ENCODE peak calls at places on chromosome 20, in eight cellular contexts. X is uterus; L is CD4-positive, CD25-positive, alpha-beta regulatory T cell; Z is mesenchymal stem cell; H is tibial artery; I is ovary; N is effector memory CD4-positive, alpha-beta T cell; V is breast epithelium. E is an unnamed sample.

GRCh38 chr20:33111306-33111705 is 31.9 kb downstream of the BPIFB4 start:
- DNase-seq in X (no peak), L (no peak), Z (no peak), H (no peak), I (no peak), N (no peak), V (no peak), E (no peak)

GRCh38 chr20:8260837-8261241 is 128.8 kb downstream of the PLCB1 start:
- DNase-seq in X (no peak), L (no peak), Z (no peak), H (no peak), I (no peak), N (no peak), V (no peak), E (no peak)

GRCh38 chr20:20440473-20440872 is 72.6 kb downstream of the INSM1 start:
- DNase-seq in X (no peak), L (no peak), Z (no peak), H (no peak), I (no peak), N (no peak), V (no peak), E (no peak)

GRCh38 chr20:31699801-31700728 is 22.6 kb downstream of the BCL2L1 start:
- DNase-seq in X (no peak), L (no peak), Z (no peak), H (no peak), I (no peak), N (no peak), V (no peak), E (no peak)

GRCh38 chr20:19300395-19300794 is 88.0 kb downstream of the SLC24A3 start:
- DNase-seq in X (no peak), L (no peak), Z (no peak), H (no peak), I (no peak), N (no peak), V (no peak), E (no peak)

GRCh38 chr20:50837532-50838321 is 42.9 kb downstream of the BCAS4 start:
- DNase-seq in X (peak; percentile 28), L (no peak), Z (no peak), H (peak; percentile 36), I (no peak), N (no peak), V (no peak), E (peak; percentile 83)

GRCh38 chr20:11754451-11754850 is 163.2 kb upstream of the BTBD3 start:
- DNase-seq in X (no peak), L (no peak), Z (no peak), H (no peak), I (no peak), N (no peak), V (no peak), E (no peak)

GRCh38 chr20:48191200-48191599 is 405.9 kb upstream of the SULF2 start:
- DNase-seq in X (no peak), L (no peak), Z (peak; percentile 18), H (no peak), I (no peak), N (no peak), V (no peak), E (no peak)

GRCh38 chr20:50331469-50332251 is 141.0 kb downstream of the CEBPB start:
- DNase-seq in X (no peak), L (no peak), Z (no peak), H (peak; percentile 16), I (no peak), N (no peak), V (no peak), E (no peak)

GRCh38 chr20:59949911-59950310 is 8.3 kb upstream of the CDH26 start:
- DNase-seq in X (no peak), L (no peak), Z (no peak), H (no peak), I (no peak), N (no peak), V (no peak), E (no peak)

GRCh38 chr20:25033250-25033940 is 24.5 kb downstream of the ACSS1 start:
- DNase-seq in X (no peak), L (no peak), Z (no peak), H (no peak), I (peak; percentile 9), N (no peak), V (no peak), E (no peak)

GRCh38 chr20:47206962-47207641 is 149.4 kb downstream of the ZMYND8 start:
- DNase-seq in X (no peak), L (no peak), Z (no peak), H (no peak), I (no peak), N (no peak), V (no peak), E (no peak)

GRCh38 chr20:38833154-38833856 is 27.8 kb downstream of the PPP1R16B start:
- DNase-seq in X (no peak), L (peak; percentile 40), Z (no peak), H (no peak), I (no peak), N (no peak), V (no peak), E (no peak)

GRCh38 chr20:57633945-57634491 is 13.8 kb upstream of the ZBP1 start:
- DNase-seq in X (no peak), L (peak; percentile 18), Z (no peak), H (no peak), I (no peak), N (no peak), V (no peak), E (no peak)

GRCh38 chr20:4384961-4385360 is 336.7 kb upstream of the PRND start:
- DNase-seq in X (no peak), L (no peak), Z (no peak), H (no peak), I (no peak), N (no peak), V (no peak), E (no peak)

GRCh38 chr20:63782051-63782471 is 42.5 kb downstream of the SLC2A4RG start:
- DNase-seq in X (no peak), L (peak; percentile 35), Z (no peak), H (no peak), I (no peak), N (peak; percentile 67), V (no peak), E (no peak)

GRCh38 chr20:36320898-36321695 is 15.0 kb downstream of the DLGAP4 start:
- DNase-seq in X (no peak), L (no peak), Z (no peak), H (no peak), I (no peak), N (no peak), V (no peak), E (no peak)

GRCh38 chr20:63498950-63499332 is at the start of gene EEF1A2:
- DNase-seq in X (no peak), L (peak; percentile 62), Z (no peak), H (no peak), I (peak; percentile 23), N (peak; percentile 47), V (no peak), E (no peak)

GRCh38 chr20:60804240-60804917 is 447.7 kb upstream of the CDH4 start:
- DNase-seq in X (no peak), L (no peak), Z (no peak), H (no peak), I (no peak), N (no peak), V (no peak), E (no peak)

GRCh38 chr20:59075934-59076508 is 33.4 kb upstream of the PRELID3B start:
- DNase-seq in X (no peak), L (no peak), Z (no peak), H (no peak), I (no peak), N (no peak), V (no peak), E (no peak)

GRCh38 chr20:23084845-23085355 is 1.2 kb downstream of the CD93 start:
- DNase-seq in X (peak; percentile 33), L (no peak), Z (no peak), H (no peak), I (no peak), N (no peak), V (no peak), E (no peak)
- H3K27ac ChIP-seq in X (peak overlapping the region; percentile 84), L (no peak overlapping the region), Z (no peak overlapping the region), H (peak overlapping the region; percentile 89), I (no peak overlapping the region), N (no peak overlapping the region), V (peak overlapping the region; percentile 65), E (peak overlapping the region; percentile 99)

GRCh38 chr20:53847843-53848185 is 222.6 kb downstream of the BCAS1 start:
- DNase-seq in X (no peak), L (no peak), Z (no peak), H (no peak), I (no peak), N (no peak), V (no peak), E (no peak)
- H3K4me1 ChIP-seq in X (no peaks in the 10 kb centered on the region), L (peaks cover 6% of the 10 kb centered on the region), Z (no peaks in the 10 kb centered on the region), H (no peaks in the 10 kb centered on the region), I (no peaks in the 10 kb centered on the region), N (peaks cover 36% of the 10 kb centered on the region), V (no peaks in the 10 kb centered on the region), E (no peaks in the 10 kb centered on the region)

GRCh38 chr20:54525906-54526596 is 50.7 kb downstream of the DOK5 start:
- DNase-seq in X (no peak), L (no peak), Z (no peak), H (no peak), I (no peak), N (no peak), V (no peak), E (no peak)
- H3K27ac ChIP-seq in X (no peak overlapping the region), L (no peak overlapping the region), Z (no peak overlapping the region), H (no peak overlapping the region), I (no peak overlapping the region), N (no peak overlapping the region), V (peak overlapping the region; percentile 15), E (no peak overlapping the region)

DNA sequence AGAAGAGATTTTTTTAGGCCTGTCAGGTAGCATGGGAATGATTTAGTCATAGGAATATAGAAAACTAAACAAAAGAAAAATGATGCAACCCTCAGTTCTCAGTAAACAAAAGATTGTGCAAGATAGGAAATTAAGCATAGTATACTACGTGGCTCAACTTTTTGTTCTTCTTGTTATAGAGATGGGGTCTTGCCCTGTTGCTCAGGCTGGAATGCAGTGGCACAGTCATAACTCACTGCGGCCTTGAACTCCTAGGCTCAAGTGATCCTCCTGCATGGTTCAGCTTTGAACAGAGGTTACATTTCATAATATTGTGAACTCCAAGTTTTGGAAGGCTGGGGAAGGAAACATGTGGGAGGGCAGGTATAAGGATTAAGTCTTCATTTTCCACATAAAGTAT is 28.5 kb downstream of the SLX4IP start:
- DNase-seq in X (no peak), L (no peak), Z (no peak), H (no peak), I (no peak), N (no peak), V (no peak), E (no peak)
- H3K4me1 ChIP-seq in X (no peaks in the 10 kb centered on the region), L (no peaks in the 10 kb centered on the region), Z (no peaks in the 10 kb centered on the region), H (peaks cover 30% of the 10 kb centered on the region), I (peaks cover 8% of the 10 kb centered on the region), N (peaks cover 9% of the 10 kb centered on the region), V (no peaks in the 10 kb centered on the region), E (peaks cover 4% of the 10 kb centered on the region)